ENCODE peak calls at places on chromosomes 4 and X, in ten cellular contexts. Q is OCI-LY7, Y is HFF-Myc, C is midbrain, A is GM20000, T is T-cell, F is hepatic stellate cell, B is prostate gland, X is left ventricle myocardium inferior, I is cardiac muscle cell. S is an unnamed sample.

GRCh38 chrX:45903781-45904201 is 641.4 kb downstream of the ZNF674 start:
- DNase-seq in Q (no peak), Y (no peak), C (no peak), A (no peak), T (no peak), F (no peak), B (no peak), X (no peak), I (no peak), S (no peak)

GRCh38 chr4:84366111-84366510 is 133.0 kb downstream of the NKX6-1 start:
- DNase-seq in Q (no peak), Y (no peak), C (no peak), A (no peak), T (no peak), F (no peak), B (no peak), X (no peak), I (no peak), S (no peak)

GRCh38 chrX:15468036-15468435 is 25.1 kb downstream of the PIR start:
- DNase-seq in Q (peak; percentile 45), Y (no peak), C (peak; percentile 42), A (no peak), T (no peak), F (peak; percentile 23), B (peak; percentile 38), X (no peak), I (peak; percentile 64), S (peak; percentile 11)

GRCh38 chrX:103467156-103467555 is 52.1 kb downstream of the RAB40A start:
- DNase-seq in Q (no peak), Y (no peak), C (no peak), A (no peak), T (no peak), F (no peak), B (no peak), X (no peak), I (no peak), S (no peak)

GRCh38 chrX:25156323-25156722 is 140.6 kb upstream of the ARX start:
- DNase-seq in Q (no peak), Y (no peak), C (no peak), A (no peak), T (no peak), F (no peak), B (no peak), X (no peak), I (no peak), S (no peak)

GRCh38 chrX:118795528-118795927 is 28.1 kb upstream of the ZCCHC12 start:
- DNase-seq in Q (no peak), Y (no peak), C (no peak), A (no peak), T (no peak), F (no peak), B (no peak), X (no peak), I (peak; percentile 9), S (no peak)

GRCh38 chr4:106314960-106315359 is 1.0 kb downstream of the TBCK start:
- DNase-seq in Q (no peak), Y (no peak), C (no peak), A (no peak), T (no peak), F (no peak), B (no peak), X (no peak), I (no peak), S (no peak)

GRCh38 chr4:19214591-19214990 is 1037.1 kb upstream of the SLIT2 start:
- DNase-seq in Q (no peak), Y (no peak), C (no peak), A (no peak), T (no peak), F (no peak), B (no peak), X (no peak), I (peak; percentile 45), S (no peak)

GRCh38 chrX:149314031-149314430 is 191.1 kb downstream of the IDS start:
- DNase-seq in Q (no peak), Y (no peak), C (no peak), A (no peak), T (no peak), F (no peak), B (no peak), X (no peak), I (peak; percentile 0), S (no peak)

GRCh38 chrX:15475021-15475420 is 18.1 kb downstream of the PIR start:
- DNase-seq in Q (no peak), Y (no peak), C (no peak), A (no peak), T (no peak), F (no peak), B (peak; percentile 5), X (no peak), I (peak; percentile 20), S (no peak)

GRCh38 chrX:136310411-136310810 is 9.6 kb downstream of the ADGRG4 start:
- DNase-seq in Q (no peak), Y (peak; percentile 25), C (no peak), A (no peak), T (no peak), F (no peak), B (no peak), X (no peak), I (peak; percentile 20), S (no peak)

GRCh38 chrX:130746709-130747347 is 156.2 kb downstream of the ENOX2 start:
- DNase-seq in Q (no peak), Y (no peak), C (no peak), A (no peak), T (no peak), F (no peak), B (no peak), X (no peak), I (peak; percentile 26), S (no peak)

GRCh38 chr4:108693819-108694218 is 43.4 kb downstream of the OSTC start:
- DNase-seq in Q (no peak), Y (no peak), C (no peak), A (no peak), T (no peak), F (no peak), B (no peak), X (no peak), I (peak; percentile 37), S (no peak)

GRCh38 chr4:146243141-146243882 is 29.0 kb downstream of the REELD1 start:
- DNase-seq in Q (peak; percentile 10), Y (no peak), C (no peak), A (peak; percentile 84), T (peak; percentile 6), F (peak; percentile 36), B (no peak), X (peak; percentile 25), I (peak; percentile 20), S (no peak)

GRCh38 chr4:104491826-104492771 is 2.6 kb downstream of the CXXC4 start:
- DNase-seq in Q (no peak), Y (no peak), C (peak; percentile 44), A (peak; percentile 67), T (no peak), F (peak; percentile 4), B (peak; percentile 5), X (no peak), I (peak; percentile 13), S (peak; percentile 33)

GRCh38 chr4:57865264-57865663 is 755.1 kb upstream of the IGFBP7 start:
- DNase-seq in Q (no peak), Y (no peak), C (no peak), A (peak; percentile 4), T (no peak), F (no peak), B (no peak), X (no peak), I (no peak), S (no peak)

GRCh38 chrX:122835886-122836285 is 348.2 kb upstream of the GRIA3 start:
- DNase-seq in Q (no peak), Y (no peak), C (no peak), A (no peak), T (no peak), F (no peak), B (no peak), X (no peak), I (no peak), S (no peak)

GRCh38 chr4:82515705-82516104 is 46.1 kb downstream of the TMEM150C start:
- DNase-seq in Q (no peak), Y (peak; percentile 14), C (peak; percentile 80), A (no peak), T (no peak), F (no peak), B (peak; percentile 60), X (peak; percentile 28), I (peak; percentile 96), S (peak; percentile 34)

GRCh38 chrX:13256562-13256961 is 63.3 kb downstream of the ATXN3L start:
- DNase-seq in Q (no peak), Y (no peak), C (no peak), A (no peak), T (no peak), F (no peak), B (no peak), X (no peak), I (no peak), S (no peak)

GRCh38 chrX:112067601-112068000 is 15.0 kb downstream of the TRPC5 start:
- DNase-seq in Q (no peak), Y (no peak), C (no peak), A (no peak), T (no peak), F (no peak), B (no peak), X (no peak), I (no peak), S (no peak)

GRCh38 chr4:158200214-158200613 is 10.1 kb upstream of the TMEM144 start:
- DNase-seq in Q (no peak), Y (no peak), C (no peak), A (no peak), T (no peak), F (no peak), B (no peak), X (no peak), I (no peak), S (no peak)